ENCODE peak calls at places on chromosome 17, in six cellular contexts. I is spleen, U is uterus, T is A549, S is K562, W is heart left ventricle. R is an unnamed sample.

GRCh38 chr17:50708050-50709000 is 611 bp upstream of the ANKRD40 start:
- DNase-seq in I (no peak), W (no peak), T (no peak), U (no peak), S (no peak), R (no peak)

GRCh38 chr17:68518063-68518815 is 6.0 kb downstream of the PRKAR1A start:
- DNase-seq in T (no peak), W (no peak), S (no peak), U (no peak), I (no peak), R (no peak)

GRCh38 chr17:60540460-60540859 is 14.4 kb upstream of the APPBP2 start:
- DNase-seq in T (no peak), U (no peak), I (no peak), S (no peak), W (no peak), R (no peak)

GRCh38 chr17:81309140-81309858 is 14.2 kb upstream of the SLC38A10 start:
- DNase-seq in T (peak), I (peak), U (peak), W (peak), S (peak), R (no peak)

GRCh38 chr17:62092784-62093183 is 27.7 kb upstream of the MED13 start:
- DNase-seq in S (no peak), I (no peak), U (no peak), T (no peak), W (no peak), R (no peak)

GRCh38 chr17:3818786-3819185 is 17.8 kb upstream of the ITGAE start:
- DNase-seq in W (no peak), T (no peak), I (no peak), S (no peak), U (no peak), R (no peak)

GRCh38 chr17:58332720-58333395 is 4.3 kb upstream of the TSPOAP1 start:
- DNase-seq in W (peak), T (no peak), U (no peak), S (no peak), I (peak), R (no peak)

GRCh38 chr17:45170976-45171337 is 9.3 kb downstream of the HEXIM2 start:
- DNase-seq in T (peak), U (peak), I (no peak), S (no peak), W (peak), R (no peak)

GRCh38 chr17:40122466-40122943 is 734 bp downstream of the MSL1 start:
- DNase-seq in I (peak), W (peak), T (peak), U (peak), S (peak), R (no peak)
- TF ChIP-seq POLR2A in I (no peak), W (no peak), T (peak), U (no peak), S (no peak), R (no peak)

DNA sequence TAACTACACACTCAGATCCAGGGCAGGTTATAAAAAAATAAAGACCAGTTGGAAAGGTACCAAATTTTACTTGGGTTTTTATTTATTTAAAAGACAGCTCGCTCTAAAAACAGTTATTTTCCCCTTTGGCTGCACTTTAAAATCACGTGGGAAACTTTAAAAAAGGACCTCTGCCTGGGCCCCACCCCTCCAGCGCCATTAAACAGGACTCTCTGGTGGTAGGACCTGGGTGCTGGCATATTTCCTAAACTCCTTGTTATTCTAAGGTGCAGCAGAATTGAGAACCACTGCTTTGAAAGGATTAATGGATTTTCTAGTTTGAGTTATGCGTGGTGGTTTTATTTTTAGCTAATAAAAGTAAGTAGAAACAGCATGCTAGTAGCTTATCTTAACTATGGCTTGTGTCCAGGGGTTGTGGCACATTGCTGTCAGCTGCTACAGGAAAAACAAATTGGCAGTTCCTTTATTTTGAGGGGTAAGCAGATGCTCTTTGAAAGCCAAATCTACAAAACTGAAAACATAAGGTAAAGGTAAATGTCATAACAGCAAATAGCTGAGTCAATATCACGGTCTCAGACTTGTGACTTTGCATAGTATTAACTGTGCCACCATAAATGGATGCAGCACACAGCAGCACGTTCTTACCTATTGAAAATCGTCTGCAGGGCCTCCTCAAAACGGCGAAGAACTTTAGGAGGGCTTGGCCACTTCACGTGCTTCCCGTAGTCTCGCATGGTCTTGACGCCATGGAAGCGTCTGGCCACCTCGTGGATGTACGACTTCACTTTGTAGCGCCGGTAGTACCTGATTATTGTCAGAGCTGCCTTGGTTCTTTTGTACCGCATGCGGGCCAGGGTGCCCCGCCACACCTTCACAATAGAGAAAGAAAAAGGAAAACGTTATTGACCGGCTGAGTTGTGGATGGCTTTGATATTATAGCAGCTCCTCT is 172.0 kb downstream of the CDK5R1 start:
- DNase-seq in W (no peak), S (no peak), U (no peak), I (no peak), T (no peak), R (no peak)
- H3K27ac ChIP-seq in W (peak), S (no peak), U (peak), I (no peak), T (no peak), R (no peak)

DNA sequence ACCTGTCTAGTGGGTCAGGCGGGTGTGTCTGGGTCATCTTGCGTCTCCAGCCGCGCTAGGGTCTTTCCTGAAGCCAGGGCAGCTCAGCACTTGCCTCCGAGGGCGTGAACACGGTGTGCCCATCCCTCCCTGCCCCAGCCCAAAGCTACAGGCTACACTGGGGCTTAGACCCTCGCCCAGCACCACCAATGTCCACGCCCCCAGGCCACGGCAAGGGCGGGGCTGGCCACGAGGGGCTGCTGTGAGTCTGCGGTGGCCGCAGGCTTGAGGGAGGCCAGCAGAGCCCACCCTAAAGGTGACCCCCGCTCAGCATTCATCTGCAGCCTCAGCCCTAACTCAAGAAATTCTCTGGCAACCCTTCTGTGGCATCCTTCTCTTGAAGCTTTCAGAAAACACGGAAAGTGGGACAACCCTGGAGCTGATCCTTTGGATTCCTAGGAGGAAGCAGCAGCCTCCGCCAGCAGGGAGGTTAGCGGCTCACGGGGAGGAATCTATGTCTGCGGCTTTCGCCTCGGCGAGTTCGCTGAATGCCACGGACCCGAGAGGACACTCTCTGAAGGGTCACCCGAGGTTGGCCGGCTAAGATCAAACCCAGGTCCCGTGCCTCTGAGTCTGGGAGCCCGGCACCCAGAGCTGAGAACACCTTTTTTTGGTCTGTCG is 41.7 kb downstream of the TIMM22 start:
- DNase-seq in I (no peak), U (no peak), W (no peak), S (no peak), T (no peak), R (no peak)
- H3K4me3 ChIP-seq in I (no peak), U (no peak), W (peak), S (no peak), T (no peak), R (no peak)

DNA sequence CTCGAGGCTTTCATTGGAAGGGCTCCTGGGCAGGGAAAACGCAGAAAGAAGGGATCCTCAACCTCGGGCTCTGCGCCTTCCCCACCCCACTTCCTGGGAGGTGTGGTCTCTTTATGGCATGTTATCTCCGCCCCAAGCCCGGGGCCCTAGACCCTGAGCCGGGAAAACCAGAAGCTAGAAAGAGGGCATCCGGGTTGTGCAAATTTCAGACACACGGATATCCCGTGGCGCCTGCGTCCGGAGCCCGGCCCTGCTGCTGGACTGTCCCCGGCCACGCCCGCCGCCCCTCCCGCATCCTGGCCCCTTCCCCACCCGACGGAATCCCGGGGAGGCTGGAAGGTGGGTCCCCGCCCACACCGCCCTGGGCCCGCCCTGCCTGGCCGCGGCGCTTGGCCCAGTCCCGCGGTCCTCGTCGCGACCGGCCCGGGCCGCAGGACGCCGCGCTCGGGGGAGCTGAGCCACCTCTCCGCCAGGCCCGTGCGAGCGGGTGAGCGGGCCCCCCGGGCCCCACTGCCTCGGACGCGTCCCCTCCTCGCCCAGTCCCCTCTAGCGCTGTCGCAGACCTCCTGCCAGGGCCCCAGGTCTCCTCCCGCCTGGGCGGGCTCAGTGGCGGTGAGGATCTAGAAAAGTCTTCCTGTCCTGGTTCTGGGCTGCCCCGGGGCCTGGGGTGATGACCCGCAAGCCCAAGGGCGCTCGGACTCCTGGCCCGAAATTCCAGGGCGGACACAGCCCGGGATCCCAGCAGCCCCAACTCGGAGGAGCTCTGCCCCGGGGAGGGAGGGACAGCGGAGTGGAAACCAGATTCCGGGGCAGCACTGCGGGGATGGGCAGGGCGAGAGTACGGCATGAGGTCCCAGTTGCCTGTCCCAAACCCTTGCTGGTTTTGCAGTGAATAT is at the start of gene SLC16A5:
- DNase-seq in I (peak), S (peak), U (peak), T (peak), W (peak), R (peak)
- TF ChIP-seq POLR2A in I (no peak), S (peak), U (no peak), T (peak), W (no peak), R (peak)

GRCh38 chr17:28705728-28706334 is 5.9 kb downstream of the PROCA1 start:
- DNase-seq in I (no peak), S (no peak), U (no peak), T (no peak), W (no peak), R (no peak)

GRCh38 chr17:28704219-28704858 is 7.3 kb downstream of the PROCA1 start:
- DNase-seq in W (no peak), T (no peak), I (no peak), S (no peak), U (no peak), R (no peak)

GRCh38 chr17:28706471-28707338 is 5.0 kb downstream of the PROCA1 start:
- DNase-seq in U (no peak), T (no peak), S (no peak), W (no peak), I (no peak), R (no peak)

GRCh38 chr17:28703552-28704218 is 8.0 kb downstream of the PROCA1 start:
- DNase-seq in W (no peak), I (no peak), T (no peak), U (no peak), S (no peak), R (no peak)

GRCh38 chr17:28705074-28705659 is 6.5 kb downstream of the PROCA1 start:
- DNase-seq in W (no peak), T (no peak), U (no peak), I (no peak), S (no peak), R (no peak)
- H3K27ac ChIP-seq in W (no peak), T (peak), U (no peak), I (no peak), S (no peak), R (no peak)

R was measured in esophagus squamous epithelium.